ENCODE peak calls at places on chromosomes 12 and 14, in ten cellular contexts. I, C, J, W, M, F, L, D, Z and T are unnamed samples.
A peak's percentile ranks its signal among the peaks of the same experiment; 100 is the strongest.

GRCh38 chr12:7113389-7113871 is 4.4 kb upstream of the C1RL start:
- DNase-seq in I (peak; percentile 42), W (peak; percentile 64), F (peak; percentile 47), L (peak; percentile 62), D (peak; percentile 21), M (peak; percentile 29), C (peak; percentile 29), J (peak; percentile 44), Z (no peak), T (peak; percentile 64)

GRCh38 chr12:11593013-11593412 is 56.5 kb upstream of the ETV6 start:
- DNase-seq in D (no peak), I (no peak), L (no peak), C (no peak), M (no peak), Z (no peak), F (no peak), W (peak; percentile 20), J (no peak), T (no peak)

GRCh38 chr12:14854586-14855163 is 11.3 kb upstream of the ART4 start:
- DNase-seq in I (no peak), L (no peak), F (no peak), C (no peak), D (no peak), M (no peak), Z (no peak), J (no peak), W (no peak), T (no peak)

GRCh38 chr12:103301642-103302620 is 193.8 kb downstream of the C12orf42 start:
- DNase-seq in W (peak; percentile 89), L (no peak), I (no peak), Z (no peak), D (no peak), F (no peak), M (no peak), J (peak; percentile 7), C (no peak), T (no peak)

GRCh38 chr12:3032161-3032560 is 45.0 kb upstream of the TSPAN9 start:
- DNase-seq in I (no peak), F (no peak), D (no peak), C (no peak), L (no peak), J (no peak), M (no peak), W (no peak), Z (no peak), T (no peak)

GRCh38 chr14:92093320-92093719 is 13.1 kb downstream of the ATXN3 start:
- DNase-seq in I (no peak), F (peak; percentile 14), C (no peak), W (peak; percentile 22), J (no peak), Z (no peak), L (no peak), M (no peak), D (no peak), T (peak; percentile 8)

GRCh38 chr14:100691395-100692025 is 35.2 kb upstream of the DLK1 start:
- DNase-seq in Z (no peak), F (no peak), C (peak; percentile 61), D (no peak), L (no peak), M (peak; percentile 79), J (no peak), I (no peak), W (no peak), T (no peak)

GRCh38 chr14:20632448-20632830 is 9.1 kb downstream of the OR6S1 start:
- DNase-seq in F (no peak), L (no peak), Z (no peak), M (no peak), D (no peak), J (no peak), I (no peak), W (peak; percentile 42), C (no peak), T (no peak)

GRCh38 chr12:48183876-48184548 is 568 bp downstream of the CCDC184 start:
- DNase-seq in M (no peak), D (peak; percentile 14), W (peak; percentile 54), F (no peak), Z (no peak), C (no peak), J (no peak), I (no peak), L (no peak), T (no peak)

GRCh38 chr14:33979613-33980276 is 28.9 kb upstream of the EGLN3 start:
- DNase-seq in W (no peak), M (no peak), C (no peak), D (no peak), J (no peak), I (no peak), L (no peak), F (no peak), Z (no peak), T (no peak)

GRCh38 chr12:45273717-45274271 is 57.9 kb downstream of the ANO6 start:
- DNase-seq in Z (peak; percentile 99), F (peak; percentile 91), C (peak; percentile 33), W (no peak), D (no peak), J (peak; percentile 76), I (no peak), M (peak; percentile 99), L (peak; percentile 74), T (peak; percentile 97)

GRCh38 chr14:39946796-39947195 is 514.6 kb upstream of the FBXO33 start:
- DNase-seq in F (peak; percentile 1), J (peak; percentile 13), W (peak; percentile 0), M (peak; percentile 26), D (no peak), I (no peak), L (no peak), Z (peak; percentile 48), C (no peak), T (no peak)

GRCh38 chr14:69043007-69043444 is 63.9 kb upstream of the ACTN1 start:
- DNase-seq in D (no peak), M (no peak), Z (no peak), J (no peak), I (peak; percentile 38), L (peak; percentile 93), W (no peak), F (no peak), C (peak; percentile 78), T (peak; percentile 34)

GRCh38 chr12:19115285-19115684 is 14.2 kb upstream of the PLEKHA5 start:
- DNase-seq in F (no peak), M (no peak), I (no peak), L (no peak), Z (no peak), C (no peak), D (no peak), J (no peak), W (no peak), T (no peak)
- TF ChIP-seq CTCF in F (no peak), M (no peak), I (no peak), L (no peak), Z (no peak), C (no peak), D (no peak), J (no peak), W (no peak), T (no peak)

GRCh38 chr12:96063046-96063445 is 27.7 kb upstream of the LTA4H start:
- DNase-seq in I (no peak), Z (peak; percentile 22), F (peak; percentile 44), J (no peak), W (no peak), M (peak; percentile 35), L (no peak), D (no peak), C (no peak), T (peak; percentile 66)
- TF ChIP-seq CTCF in I (no peak), Z (no peak), F (peak; percentile 31), J (peak; percentile 19), W (peak; percentile 21), M (no peak), L (no peak), D (peak; percentile 39), C (no peak), T (peak; percentile 37)

GRCh38 chr14:77213657-77214016 is 32.0 kb downstream of the TMEM63C start:
- DNase-seq in W (no peak), D (no peak), J (no peak), Z (no peak), C (no peak), I (no peak), M (no peak), F (no peak), L (no peak), T (no peak)

GRCh38 chr14:77208979-77209318 is 27.4 kb downstream of the TMEM63C start:
- DNase-seq in C (no peak), F (no peak), Z (no peak), J (no peak), L (no peak), M (no peak), I (no peak), W (no peak), D (no peak), T (no peak)

GRCh38 chr14:77214216-77214615 is 32.6 kb downstream of the TMEM63C start:
- DNase-seq in I (no peak), M (no peak), F (no peak), J (no peak), W (no peak), C (no peak), L (no peak), Z (no peak), D (no peak), T (no peak)

GRCh38 chr14:77212097-77212873 is 30.7 kb downstream of the TMEM63C start:
- DNase-seq in I (no peak), D (no peak), M (no peak), C (no peak), J (no peak), W (no peak), Z (no peak), L (no peak), F (no peak), T (no peak)

DNA sequence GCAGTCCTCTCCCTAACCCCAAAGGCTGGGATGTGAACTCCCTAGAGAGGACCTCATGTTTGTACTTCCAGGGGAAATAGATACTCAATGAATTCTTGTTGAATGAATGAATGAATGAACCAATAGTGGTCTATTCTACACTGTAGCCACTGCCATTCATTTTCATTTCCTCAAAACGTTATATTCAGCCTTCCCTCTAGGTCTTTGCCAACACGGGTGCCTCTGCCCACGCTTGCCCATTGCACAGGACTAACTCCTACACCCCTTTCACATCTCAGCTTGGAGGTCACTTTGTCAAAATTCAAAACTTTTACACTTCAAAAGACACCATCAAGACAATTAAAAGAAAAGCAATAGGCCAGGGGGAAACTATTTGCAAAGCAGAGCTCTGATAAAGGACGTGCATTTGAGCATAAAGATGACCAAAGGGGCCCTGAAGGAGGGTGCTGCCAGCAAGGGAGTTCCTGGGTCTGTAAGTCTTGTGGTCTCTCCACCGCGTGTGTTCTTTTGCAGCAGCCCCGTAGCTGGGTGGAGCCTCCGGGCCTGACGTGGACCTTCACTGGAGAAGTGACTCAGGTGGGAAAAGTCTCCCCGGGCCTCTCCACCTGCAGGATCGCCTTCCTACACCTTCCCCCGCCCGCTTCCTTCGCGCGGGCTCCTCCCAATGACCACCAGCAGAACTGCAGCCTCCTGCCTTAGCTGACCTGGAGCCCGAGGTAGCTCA is 31.5 kb downstream of the TMEM63C start:
- DNase-seq in D (no peak), M (peak; percentile 64), L (no peak), C (no peak), I (peak; percentile 65), W (peak; percentile 91), Z (peak; percentile 11), F (peak; percentile 45), J (peak; percentile 86), T (peak; percentile 26)
- TF ChIP-seq CTCF in D (no peak), M (peak; percentile 94), L (no peak), C (peak; percentile 38), I (peak; percentile 53), W (peak; percentile 88), Z (peak; percentile 57), F (peak; percentile 47), J (peak; percentile 65), T (peak; percentile 60)

DNA sequence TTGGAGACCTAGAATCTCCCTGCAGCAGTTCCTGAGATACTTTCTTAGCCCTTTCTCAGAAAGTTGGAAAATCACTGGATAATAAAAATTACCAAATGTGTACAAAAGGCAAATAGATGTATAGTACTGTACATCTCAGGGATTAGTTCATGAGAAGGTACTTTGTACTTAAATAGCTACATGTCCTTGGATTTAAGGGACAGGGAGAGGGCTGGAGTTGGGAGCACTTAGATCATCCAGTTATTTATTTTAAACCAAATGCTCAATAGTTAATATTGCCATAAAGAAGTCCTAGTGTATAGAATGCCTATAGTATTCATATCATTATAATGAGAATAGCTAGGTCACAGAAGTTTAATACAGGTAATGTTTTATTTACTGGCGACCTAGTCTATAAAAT is 13.4 kb downstream of the CDKN3 start:
- DNase-seq in I (no peak), F (no peak), W (no peak), M (no peak), C (no peak), Z (no peak), J (no peak), D (no peak), L (no peak), T (no peak)
- TF ChIP-seq CTCF in I (no peak), F (no peak), W (no peak), M (no peak), C (no peak), Z (no peak), J (no peak), D (no peak), L (no peak), T (no peak)